ENCODE peak calls at places on chromosomes 1 and 21, in five cellular contexts. R is MM.1S, A is GM23248, M is SK-N-SH, U is GM23338. K is an unnamed sample.

GRCh38 chr1:13536612-13537011 is 22.8 kb upstream of the LRRC38 start:
- DNase-seq in R (no peak), A (no peak), M (no peak), U (peak; percentile 19), K (no peak)

GRCh38 chr1:179365342-179366092 is at the start of gene AXDND1:
- DNase-seq in R (peak; percentile 93), A (peak; percentile 95), M (peak; percentile 90), U (peak; percentile 88), K (peak; percentile 65)

GRCh38 chr21:41847066-41847804 is 31.9 kb downstream of the PRDM15 start:
- DNase-seq in R (no peak), A (peak; percentile 32), M (no peak), U (peak; percentile 60), K (no peak)

GRCh38 chr1:73194965-73195364 is 912.6 kb upstream of the NEGR1 start:
- DNase-seq in R (no peak), A (no peak), M (no peak), U (no peak), K (no peak)

GRCh38 chr1:169329383-169329782 is 38.2 kb downstream of the NME7 start:
- DNase-seq in R (no peak), A (no peak), M (no peak), U (no peak), K (no peak)

GRCh38 chr1:4531842-4532241 is 122.6 kb upstream of the AJAP1 start:
- DNase-seq in R (no peak), A (no peak), M (no peak), U (no peak), K (no peak)

GRCh38 chr1:229480500-229480899 is 27.6 kb downstream of the NUP133 start:
- DNase-seq in R (no peak), A (no peak), M (peak; percentile 31), U (no peak), K (no peak)

GRCh38 chr1:44946720-44947059 is 39.7 kb downstream of the EIF2B3 start:
- DNase-seq in R (no peak), A (no peak), M (no peak), U (no peak), K (no peak)

GRCh38 chr1:177170756-177171535 is at the start of gene BRINP2:
- DNase-seq in R (peak; percentile 94), A (peak; percentile 58), M (peak; percentile 91), U (peak; percentile 95), K (peak; percentile 75)

GRCh38 chr1:151577173-151577572 is 34.7 kb upstream of the SNX27 start:
- DNase-seq in R (no peak), A (no peak), M (no peak), U (peak; percentile 52), K (no peak)

GRCh38 chr1:212721388-212722247 is 22.0 kb upstream of the BATF3 start:
- DNase-seq in R (peak; percentile 12), A (peak; percentile 92), M (no peak), U (no peak), K (peak; percentile 99)

GRCh38 chr1:45999507-45999906 is 132.9 kb downstream of the PIK3R3 start:
- DNase-seq in R (no peak), A (peak; percentile 13), M (no peak), U (no peak), K (no peak)

GRCh38 chr1:219703240-219703639 is 90.3 kb upstream of the ZC3H11B start:
- DNase-seq in R (peak; percentile 4), A (no peak), M (no peak), U (peak; percentile 32), K (no peak)

GRCh38 chr1:53362270-53362669 is 34.4 kb upstream of the LRP8 start:
- DNase-seq in R (no peak), A (no peak), M (no peak), U (no peak), K (no peak)

GRCh38 chr21:36647279-36648093 is 51.4 kb upstream of the SIM2 start:
- DNase-seq in R (no peak), A (no peak), M (no peak), U (peak; percentile 73), K (peak; percentile 89)

GRCh38 chr1:87959236-87959635 is 630.6 kb downstream of the LMO4 start:
- DNase-seq in R (no peak), A (no peak), M (no peak), U (no peak), K (no peak)

GRCh38 chr1:221648201-221648600 is 93.7 kb downstream of the DUSP10 start:
- DNase-seq in R (no peak), A (no peak), M (no peak), U (no peak), K (no peak)

GRCh38 chr1:175208773-175209492 is 16.4 kb upstream of the KIAA0040 start:
- DNase-seq in R (peak; percentile 97), A (no peak), M (no peak), U (no peak), K (no peak)

GRCh38 chr1:72439036-72439435 is 156.7 kb upstream of the NEGR1 start:
- DNase-seq in R (no peak), A (peak; percentile 75), M (no peak), U (no peak), K (peak; percentile 43)

GRCh38 chr1:119353851-119354250 is 14.7 kb upstream of the HAO2 start:
- DNase-seq in R (no peak), A (no peak), M (no peak), U (no peak), K (no peak)

GRCh38 chr1:4768553-4768952 is 114.1 kb downstream of the AJAP1 start:
- DNase-seq in R (no peak), A (no peak), M (no peak), U (no peak), K (no peak)

GRCh38 chr1:169604781-169605560 is 18.7 kb upstream of the F5 start:
- DNase-seq in R (no peak), A (no peak), M (no peak), U (no peak), K (no peak)

GRCh38 chr1:213977909-213978308 is 9.9 kb upstream of the PROX1 start:
- DNase-seq in R (no peak), A (no peak), M (no peak), U (no peak), K (no peak)

GRCh38 chr1:15430787-15431570 is 7.3 kb upstream of the CTRC start:
- DNase-seq in R (peak; percentile 30), A (peak; percentile 46), M (peak; percentile 93), U (peak; percentile 86), K (peak; percentile 59)

GRCh38 chr1:215146252-215146975 is 63.9 kb downstream of the KCNK2 start:
- DNase-seq in R (no peak), A (peak; percentile 57), M (peak; percentile 4), U (peak; percentile 57), K (peak; percentile 82)

GRCh38 chr1:63918395-63918945 is 144.7 kb downstream of the ROR1 start:
- DNase-seq in R (no peak), A (peak; percentile 13), M (no peak), U (no peak), K (no peak)

GRCh38 chr1:196466656-196467055 is 141.6 kb downstream of the KCNT2 start:
- DNase-seq in R (no peak), A (peak; percentile 85), M (no peak), U (no peak), K (peak; percentile 56)

GRCh38 chr1:157782946-157783345 is 6.0 kb upstream of the FCRL2 start:
- DNase-seq in R (peak; percentile 33), A (no peak), M (no peak), U (no peak), K (no peak)

GRCh38 chr1:73327180-73327793 is 870.7 kb downstream of the LRRIQ3 start:
- DNase-seq in R (no peak), A (no peak), M (no peak), U (no peak), K (no peak)

DNA sequence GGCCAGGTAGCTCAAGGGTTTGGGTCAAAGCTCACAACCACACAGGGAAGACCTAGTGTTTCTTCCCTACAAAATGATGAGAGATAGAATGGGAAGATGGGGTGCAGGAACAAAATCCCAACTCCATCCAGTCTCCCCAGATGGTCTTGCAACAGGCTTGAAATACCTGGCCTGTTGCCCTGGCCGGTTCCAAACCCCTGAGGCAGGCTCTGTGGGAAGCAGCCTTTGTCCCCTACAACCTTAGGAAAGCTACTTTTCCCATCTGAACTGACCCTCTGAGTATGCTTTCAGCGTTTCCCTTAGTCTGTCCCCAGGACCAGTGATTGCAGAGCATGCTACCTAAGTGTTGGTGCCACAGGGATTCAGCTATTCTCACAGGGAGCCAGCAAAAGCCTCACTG is 104.0 kb downstream of the GDAP2 start:
- DNase-seq in R (no peak), A (peak; percentile 54), M (no peak), U (no peak), K (peak; percentile 24)
- H3K4me2 ChIP-seq in R (no peak overlapping the region), A (peak overlapping the region; percentile 51), M (peak overlapping the region; percentile 58), U (no peak overlapping the region), K (peak overlapping the region; percentile 60)

DNA sequence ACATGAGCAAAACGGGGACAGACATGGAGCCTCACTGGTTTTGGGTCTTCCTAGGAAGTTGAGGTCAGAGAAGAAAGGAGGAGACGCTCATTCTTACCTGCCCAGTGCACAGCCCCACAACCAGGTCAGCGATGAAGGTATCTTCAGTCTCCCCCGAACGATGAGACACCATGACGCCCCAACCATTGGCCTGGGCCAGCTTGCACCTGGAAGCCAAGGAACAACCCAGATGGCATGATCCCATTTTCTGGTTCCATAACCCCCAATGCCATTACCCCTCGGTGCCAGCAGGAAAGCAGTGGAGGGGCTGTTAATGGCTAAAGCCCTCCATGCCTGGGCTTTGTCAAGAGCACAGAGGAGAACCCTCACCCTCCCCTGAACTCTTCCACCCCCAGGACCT is 15.3 kb downstream of the ENO1 start:
- DNase-seq in R (no peak), A (no peak), M (no peak), U (no peak), K (no peak)
- H3F3A ChIP-seq in R (peaks cover 33% of the 10 kb centered on the region), A (peaks cover 98% of the 10 kb centered on the region), M (peaks cover 96% of the 10 kb centered on the region), U (peaks cover 93% of the 10 kb centered on the region), K (peaks cover 70% of the 10 kb centered on the region)

GRCh38 chr21:34074283-34075098 is 1.1 kb downstream of the MRPS6 start:
- DNase-seq in R (no peak), A (peak; percentile 52), M (peak; percentile 20), U (peak; percentile 60), K (peak; percentile 32)

GRCh38 chr21:34071683-34072082 is 1.7 kb upstream of the MRPS6 start:
- DNase-seq in R (no peak), A (no peak), M (no peak), U (no peak), K (no peak)

GRCh38 chr21:34072145-34073031 is 990 bp upstream of the MRPS6 start:
- DNase-seq in R (no peak), A (peak; percentile 65), M (no peak), U (no peak), K (peak; percentile 27)

GRCh38 chr21:34073749-34074282 is 438 bp downstream of the MRPS6 start:
- DNase-seq in R (peak; percentile 56), A (peak; percentile 68), M (peak; percentile 76), U (peak; percentile 42), K (peak; percentile 34)

GRCh38 chr21:34073032-34073748 is at the start of the genes MRPS6 and SLC5A3:
- DNase-seq in R (peak; percentile 97), A (peak; percentile 95), M (peak; percentile 94), U (peak; percentile 91), K (peak; percentile 83)
- H3K4me3 ChIP-seq in R (peak within 1 kb of the TSS; percentile 73), A (peak within 1 kb of the TSS; percentile 78), M (peak within 1 kb of the TSS; percentile 75), U (peak within 1 kb of the TSS; percentile 88), K (peak within 1 kb of the TSS; percentile 78)

GRCh38 chr1:59066231-59066630 is 230.7 kb upstream of the FGGY start:
- DNase-seq in R (no peak), A (no peak), M (no peak), U (no peak), K (no peak)

GRCh38 chr1:59063501-59063900 is 233.4 kb upstream of the FGGY start:
- DNase-seq in R (no peak), A (no peak), M (no peak), U (peak; percentile 56), K (no peak)

GRCh38 chr1:59061876-59062275 is 235.0 kb upstream of the FGGY start:
- DNase-seq in R (no peak), A (peak; percentile 96), M (no peak), U (no peak), K (peak; percentile 46)

GRCh38 chr1:59064592-59064991 is 232.3 kb upstream of the FGGY start:
- DNase-seq in R (no peak), A (no peak), M (no peak), U (no peak), K (no peak)

GRCh38 chr1:59062743-59063142 is 234.2 kb upstream of the FGGY start:
- DNase-seq in R (no peak), A (peak; percentile 84), M (no peak), U (peak; percentile 21), K (peak; percentile 66)
- H3K4me2 ChIP-seq in R (no peak overlapping the region), A (peak overlapping the region; percentile 92), M (no peak overlapping the region), U (peak overlapping the region; percentile 30), K (peak overlapping the region; percentile 51)